ENCODE peak calls at places on chromosomes 12 and 14, in seven cellular contexts. T is A549, Y is nephron progenitor cell, R is left ventricle myocardium superior, W is NCI-H1436, N is GM04504, O is fibroblast of mammary gland. U is an unnamed sample.

GRCh38 chr14:72699852-72700257 is 194.0 kb downstream of the DPF3 start:
- DNase-seq in T (no peak), O (peak; percentile 82), R (peak; percentile 40), N (peak; percentile 73), Y (no peak), W (no peak), U (peak; percentile 71)

GRCh38 chr12:112524676-112525425 is 106.1 kb downstream of the PTPN11 start:
- DNase-seq in Y (no peak), W (no peak), N (no peak), O (peak; percentile 16), R (no peak), T (peak; percentile 31), U (no peak)

GRCh38 chr12:34396861-34397590 is 374.7 kb downstream of the ALG10 start:
- DNase-seq in T (no peak), N (no peak), Y (no peak), R (peak; percentile 18), W (no peak), O (no peak), U (peak; percentile 39)

GRCh38 chr12:95611676-95612309 is 60.5 kb upstream of the USP44 start:
- DNase-seq in N (no peak), W (peak; percentile 15), T (no peak), Y (no peak), O (no peak), R (no peak), U (no peak)

GRCh38 chr12:75889214-75889613 is 142.4 kb downstream of the PHLDA1 start:
- DNase-seq in N (no peak), W (no peak), O (no peak), Y (peak; percentile 13), T (no peak), R (no peak), U (no peak)

GRCh38 chr12:54262403-54262925 is 17.5 kb downstream of the CBX5 start:
- DNase-seq in R (no peak), N (no peak), O (peak; percentile 61), W (no peak), T (no peak), Y (peak; percentile 8), U (no peak)

GRCh38 chr12:87813476-87814234 is 215.5 kb downstream of the C12orf50 start:
- DNase-seq in N (no peak), O (peak; percentile 81), T (peak; percentile 38), Y (no peak), W (no peak), R (no peak), U (no peak)

GRCh38 chr14:67971627-67972625 is 152.3 kb downstream of the RAD51B start:
- DNase-seq in R (no peak), N (no peak), Y (no peak), W (peak; percentile 29), O (peak; percentile 67), T (no peak), U (no peak)

GRCh38 chr14:42222924-42223471 is 616.3 kb downstream of the LRFN5 start:
- DNase-seq in N (peak; percentile 72), O (peak; percentile 95), T (no peak), W (peak; percentile 76), R (no peak), Y (no peak), U (no peak)

GRCh38 chr14:84343637-84344036 is 1186.3 kb upstream of the FLRT2 start:
- DNase-seq in T (no peak), W (no peak), Y (no peak), O (peak; percentile 33), N (peak; percentile 10), R (no peak), U (no peak)

GRCh38 chr12:110741795-110742717 is 635 bp downstream of the PPP1CC start:
- DNase-seq in W (peak; percentile 49), T (no peak), N (no peak), O (peak; percentile 55), R (no peak), Y (no peak), U (peak; percentile 75)

GRCh38 chr12:109767991-109768900 is 54.6 kb downstream of the FAM222A start:
- DNase-seq in N (no peak), W (no peak), O (no peak), R (no peak), Y (no peak), T (no peak), U (peak; percentile 57)

GRCh38 chr14:94659953-94660946 is 48.1 kb downstream of the SERPINA3 start:
- DNase-seq in Y (no peak), W (no peak), T (no peak), R (no peak), N (no peak), O (peak; percentile 40), U (peak; percentile 7)

GRCh38 chr14:39683711-39684110 is 251.5 kb upstream of the FBXO33 start:
- DNase-seq in N (no peak), O (no peak), W (no peak), T (no peak), Y (no peak), R (no peak), U (no peak)